ENCODE peak calls at places on chromosomes 12 and 14, in six cellular contexts. O, J, L, Z, T and Q are unnamed samples.

GRCh38 chr14:67416085-67416484 is 4.1 kb upstream of the PLEK2 start:
- DNase-seq in O (no peak), J (no peak), L (no peak), Z (no peak), T (no peak), Q (no peak)

GRCh38 chr12:106299193-106299794 is 3.2 kb upstream of the TCP11L2 start:
- DNase-seq in O (peak), J (no peak), L (peak), Z (peak), T (no peak), Q (no peak)

GRCh38 chr12:3885179-3886094 is 12.2 kb upstream of the PARP11 start:
- DNase-seq in O (peak), J (peak), L (peak), Z (no peak), T (peak), Q (peak)

GRCh38 chr12:47860279-47860841 is 40.7 kb upstream of the HDAC7 start:
- DNase-seq in O (no peak), J (no peak), L (no peak), Z (no peak), T (no peak), Q (no peak)

GRCh38 chr12:55019784-55020183 is at the start of gene NEUROD4:
- DNase-seq in O (peak), J (no peak), L (peak), Z (peak), T (peak), Q (peak)

GRCh38 chr12:119710374-119710773 is 42.4 kb downstream of the PRKAB1 start:
- DNase-seq in O (no peak), J (no peak), L (no peak), Z (no peak), T (peak), Q (peak)

GRCh38 chr12:27995406-27995805 is 22.9 kb upstream of the PTHLH start:
- DNase-seq in O (no peak), J (no peak), L (no peak), Z (no peak), T (no peak), Q (no peak)

GRCh38 chr12:94561943-94562411 is 88.4 kb downstream of the TMCC3 start:
- DNase-seq in O (peak), J (no peak), L (no peak), Z (no peak), T (peak), Q (peak)

GRCh38 chr12:57160741-57161140 is 13.3 kb upstream of the LRP1-AS start:
- DNase-seq in O (no peak), J (no peak), L (no peak), Z (no peak), T (no peak), Q (no peak)

GRCh38 chr14:29735459-29735858 is 192.2 kb downstream of the PRKD1 start:
- DNase-seq in O (no peak), J (no peak), L (no peak), Z (no peak), T (no peak), Q (no peak)